ENCODE peak calls at places on chromosomes 3 and 15, in ten cellular contexts. X, E, Q, V, P, I, C, K, A and N are unnamed samples.

GRCh38 chr3:106792716-106793115 is 584.5 kb upstream of the CCDC54 start:
- DNase-seq in X (peak), E (no peak), Q (no peak), V (peak), P (no peak), I (no peak), C (peak), K (no peak), A (no peak), N (no peak)

GRCh38 chr3:12159227-12159601 is 502 bp upstream of the TIMP4 start:
- DNase-seq in X (peak), E (no peak), Q (no peak), V (peak), P (no peak), I (no peak), C (no peak), K (no peak), A (no peak), N (no peak)

GRCh38 chr3:31671976-31672375 is 139.3 kb downstream of the STT3B start:
- DNase-seq in X (no peak), E (no peak), Q (no peak), V (no peak), P (no peak), I (no peak), C (peak), K (no peak), A (no peak), N (no peak)

GRCh38 chr3:32596926-32597369 is 26.3 kb upstream of the DYNC1LI1 start:
- DNase-seq in X (no peak), E (no peak), Q (no peak), V (peak), P (no peak), I (no peak), C (peak), K (no peak), A (no peak), N (no peak)

GRCh38 chr3:177862962-177863491 is 665.7 kb upstream of the TBL1XR1 start:
- DNase-seq in X (no peak), E (no peak), Q (no peak), V (no peak), P (no peak), I (no peak), C (no peak), K (no peak), A (no peak), N (no peak)

GRCh38 chr3:42067324-42067723 is 23.8 kb upstream of the TRAK1 start:
- DNase-seq in X (peak), E (no peak), Q (no peak), V (peak), P (no peak), I (peak), C (peak), K (no peak), A (no peak), N (no peak)

GRCh38 chr3:118987466-118987865 is 47.2 kb downstream of the IGSF11 start:
- DNase-seq in X (peak), E (no peak), Q (no peak), V (peak), P (peak), I (no peak), C (peak), K (no peak), A (peak), N (peak)

GRCh38 chr15:100900895-100901169 is 18.3 kb upstream of the LRRK1 start:
- DNase-seq in X (no peak), E (no peak), Q (no peak), V (no peak), P (no peak), I (no peak), C (no peak), K (no peak), A (no peak), N (no peak)

GRCh38 chr15:75367406-75367912 is 948 bp downstream of the MAN2C1 start:
- DNase-seq in X (no peak), E (no peak), Q (no peak), V (no peak), P (no peak), I (no peak), C (no peak), K (no peak), A (no peak), N (no peak)

GRCh38 chr3:97579365-97579764 is 185.2 kb upstream of the ARL6 start:
- DNase-seq in X (no peak), E (no peak), Q (peak), V (no peak), P (no peak), I (no peak), C (no peak), K (no peak), A (no peak), N (no peak)

GRCh38 chr3:141840737-141841544 is 35.5 kb upstream of the ATP1B3 start:
- DNase-seq in X (peak), E (no peak), Q (no peak), V (peak), P (no peak), I (no peak), C (no peak), K (no peak), A (no peak), N (no peak)

GRCh38 chr15:66364944-66365343 is 8.5 kb upstream of the TIPIN start:
- DNase-seq in X (no peak), E (no peak), Q (no peak), V (no peak), P (no peak), I (no peak), C (no peak), K (no peak), A (peak), N (no peak)

GRCh38 chr15:66374179-66374578 is 12.5 kb upstream of the MAP2K1 start:
- DNase-seq in X (no peak), E (no peak), Q (no peak), V (no peak), P (no peak), I (no peak), C (no peak), K (no peak), A (no peak), N (no peak)

GRCh38 chr15:66369773-66370651 is 13.5 kb upstream of the TIPIN start:
- DNase-seq in X (peak), E (no peak), Q (peak), V (peak), P (no peak), I (peak), C (peak), K (no peak), A (no peak), N (no peak)
- H3K4me3 ChIP-seq in X (peak), E (no peak), Q (peak), V (peak), P (peak), I (peak), C (no peak), K (peak), A (no peak), N (peak)

GRCh38 chr3:103295974-103296570 is 861.3 kb downstream of the ZPLD1 start:
- DNase-seq in X (peak), E (no peak), Q (peak), V (peak), P (no peak), I (no peak), C (peak), K (no peak), A (no peak), N (peak)
- TF ChIP-seq CTCF in X (no peak), E (no peak), Q (peak), V (no peak), P (no peak), I (peak), C (peak), K (no peak), A (no peak), N (peak)

GRCh38 chr3:13588971-13589370 is 40.0 kb downstream of the FBLN2 start:
- DNase-seq in X (no peak), E (no peak), Q (no peak), V (no peak), P (no peak), I (no peak), C (no peak), K (no peak), A (no peak), N (no peak)
- H3K4me3 ChIP-seq in X (no peak), E (no peak), Q (no peak), V (no peak), P (no peak), I (no peak), C (no peak), K (no peak), A (no peak), N (no peak)

DNA sequence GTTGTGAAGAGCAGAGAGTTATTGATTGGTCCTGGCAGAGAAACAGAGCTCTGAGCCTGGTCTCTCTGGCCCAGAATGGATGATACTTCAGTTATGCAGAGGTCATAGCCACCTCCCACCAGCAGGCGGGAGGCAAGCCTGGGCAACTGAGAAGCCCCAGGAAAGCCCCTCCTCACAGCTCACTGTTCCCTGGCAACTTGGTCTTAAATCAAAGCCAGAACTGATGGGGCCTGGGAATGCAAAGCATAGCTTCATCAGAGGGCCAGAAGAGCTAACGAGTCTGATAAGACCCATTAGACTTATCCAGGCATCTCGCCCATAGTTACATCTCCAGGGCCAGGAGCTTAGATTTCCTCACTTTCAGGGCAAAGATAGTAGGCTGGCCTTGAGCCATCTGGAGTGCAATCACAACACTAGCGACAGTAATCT is 5.5 kb upstream of the COLQ start:
- DNase-seq in X (peak), E (no peak), Q (no peak), V (no peak), P (no peak), I (no peak), C (peak), K (no peak), A (peak), N (no peak)
- TF ChIP-seq CTCF in X (no peak), E (peak), Q (no peak), V (peak), P (no peak), I (peak), C (no peak), K (no peak), A (no peak), N (no peak)

DNA sequence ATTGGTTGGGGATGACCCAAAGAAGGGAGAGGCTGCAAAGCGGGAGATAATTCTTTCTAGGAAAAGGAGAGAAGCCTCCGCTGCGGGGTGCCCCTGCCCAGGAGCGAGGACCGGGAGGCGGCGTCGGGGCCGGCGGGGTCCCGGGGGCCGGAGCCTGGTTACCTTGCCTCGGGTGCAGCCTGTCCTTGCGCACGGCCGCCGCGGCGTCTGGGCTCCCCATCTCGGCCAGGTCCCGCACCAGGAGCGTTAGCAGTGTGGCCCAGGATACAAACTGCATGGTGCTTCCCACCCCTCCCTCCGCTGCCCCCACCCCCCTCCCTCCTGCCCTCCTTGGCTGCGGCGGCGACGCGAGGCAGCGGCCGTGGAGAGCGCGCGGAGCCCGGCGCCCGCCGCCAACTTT is 419 bp downstream of the ADAMTS9 start:
- DNase-seq in X (no peak), E (no peak), Q (no peak), V (peak), P (no peak), I (no peak), C (no peak), K (peak), A (peak), N (no peak)
- H3K4me3 ChIP-seq in X (peak), E (peak), Q (peak), V (peak), P (peak), I (no peak), C (peak), K (peak), A (peak), N (peak)

DNA sequence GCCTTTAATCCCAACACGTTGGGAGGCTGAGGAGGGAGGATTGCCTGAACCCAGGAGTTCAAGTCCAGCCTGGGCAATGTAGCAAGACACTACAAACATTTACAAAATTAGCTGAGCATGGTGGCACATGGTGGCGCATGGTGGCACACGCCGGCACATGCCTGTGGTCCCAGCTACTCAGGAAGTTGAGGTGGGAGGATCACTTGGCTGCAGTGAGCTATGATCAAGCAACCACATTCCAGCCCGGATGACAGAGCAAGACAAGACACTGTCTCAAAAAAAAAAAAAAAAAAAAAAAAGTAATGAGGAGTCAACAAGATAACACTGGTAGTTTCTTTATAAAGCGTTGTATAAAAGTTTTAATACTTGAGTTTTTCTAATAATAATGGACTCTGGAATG is 10.1 kb downstream of the FEZF2 start:
- DNase-seq in X (no peak), E (no peak), Q (no peak), V (no peak), P (no peak), I (no peak), C (no peak), K (no peak), A (no peak), N (no peak)
- TF ChIP-seq CTCF in X (no peak), E (no peak), Q (no peak), V (no peak), P (no peak), I (no peak), C (no peak), K (no peak), A (no peak), N (no peak)

GRCh38 chr3:184562875-184563568 is 1.4 kb downstream of the EPHB3 start:
- DNase-seq in X (peak), E (no peak), Q (no peak), V (no peak), P (no peak), I (no peak), C (peak), K (no peak), A (no peak), N (no peak)
- H3K4me3 ChIP-seq in X (peak), E (peak), Q (no peak), V (peak), P (peak), I (no peak), C (peak), K (peak), A (peak), N (peak)

DNA sequence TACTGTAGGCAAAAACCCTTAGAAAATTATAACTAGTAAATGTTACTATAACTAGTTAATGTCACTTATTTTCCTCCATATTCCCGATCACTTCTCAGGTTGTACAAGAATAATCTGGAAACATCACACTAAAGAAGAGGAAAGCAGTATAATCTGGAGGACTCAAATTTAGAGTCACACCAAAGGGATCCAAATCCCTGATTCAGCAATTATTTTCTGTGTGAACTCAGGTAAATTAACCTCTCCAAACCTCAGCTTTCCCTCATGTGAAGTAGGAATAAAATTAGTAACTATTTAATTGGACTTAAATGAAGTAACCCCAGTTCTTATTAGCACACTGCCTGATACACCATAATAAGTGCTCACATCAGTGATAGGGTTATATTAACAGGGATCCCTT is 170.1 kb upstream of the NECTIN3 start:
- DNase-seq in X (no peak), E (no peak), Q (no peak), V (no peak), P (no peak), I (no peak), C (no peak), K (no peak), A (no peak), N (no peak)
- TF ChIP-seq CTCF in X (no peak), E (no peak), Q (no peak), V (no peak), P (no peak), I (no peak), C (no peak), K (no peak), A (no peak), N (no peak)

DNA sequence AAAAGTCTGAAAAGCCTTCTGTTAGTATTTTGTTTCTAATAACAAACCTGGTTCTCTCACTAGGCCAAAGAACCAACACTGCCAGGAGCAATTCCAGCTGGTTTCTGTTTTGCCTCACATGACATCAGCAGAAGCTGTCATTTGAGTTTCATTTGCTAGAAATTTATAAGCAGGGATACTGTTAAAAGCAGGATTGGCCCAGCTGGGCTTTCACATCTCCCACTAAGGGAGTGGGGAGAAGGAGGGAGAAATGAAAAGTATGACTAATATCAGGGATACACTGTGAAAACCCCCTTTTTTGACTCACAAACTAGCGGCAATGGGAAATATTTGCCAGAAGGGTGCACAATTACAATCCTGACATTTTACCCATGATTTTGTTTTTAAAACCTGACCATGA is 5.3 kb downstream of the CCDC80 start:
- DNase-seq in X (peak), E (no peak), Q (no peak), V (peak), P (no peak), I (no peak), C (peak), K (no peak), A (no peak), N (peak)
- H3K4me3 ChIP-seq in X (peak), E (peak), Q (peak), V (peak), P (peak), I (no peak), C (peak), K (peak), A (no peak), N (peak)

GRCh38 chr3:193665370-193665989 is 72.5 kb downstream of the OPA1 start:
- DNase-seq in X (peak), E (peak), Q (peak), V (peak), P (no peak), I (no peak), C (peak), K (no peak), A (no peak), N (peak)
- TF ChIP-seq CTCF in X (peak), E (no peak), Q (peak), V (peak), P (peak), I (peak), C (peak), K (peak), A (peak), N (peak)